ENCODE peak calls at places on chromosomes 11 and 22, in four cellular contexts. B is fibroblast of lung, I is MM.1S, D is GM12878. L is an unnamed sample.

GRCh38 chr11:119026970-119027369 is 3.7 kb downstream of the SLC37A4 start:
- DNase-seq in B (no peak), I (no peak), D (no peak), L (no peak)

GRCh38 chr11:119700536-119701346 is 28.3 kb downstream of the NECTIN1 start:
- DNase-seq in I (no peak), B (no peak), D (no peak), L (no peak)

GRCh38 chr11:83836883-83837654 is 550.9 kb upstream of the CCDC90B start:
- DNase-seq in I (peak; percentile 44), D (peak; percentile 5), B (peak; percentile 37), L (peak; percentile 85)

GRCh38 chr11:122671270-122671906 is 15.9 kb downstream of the UBASH3B start:
- DNase-seq in B (no peak), D (no peak), I (no peak), L (no peak)

GRCh38 chr11:82326853-82327252 is 406.8 kb downstream of the FAM181B start:
- DNase-seq in B (no peak), D (no peak), I (no peak), L (no peak)

GRCh38 chr11:57762235-57762866 is 749 bp downstream of the CTNND1 start:
- DNase-seq in B (no peak), D (no peak), I (no peak), L (no peak)

GRCh38 chr22:47736166-47737034 is 974.0 kb downstream of the TBC1D22A start:
- DNase-seq in B (no peak), D (no peak), I (no peak), L (no peak)

GRCh38 chr11:85682330-85683305 is 3.4 kb downstream of the CCDC89 start:
- DNase-seq in D (no peak), I (no peak), B (peak; percentile 51), L (no peak)

GRCh38 chr22:49099089-49099488 is 728.6 kb downstream of the BRD1 start:
- DNase-seq in B (no peak), I (no peak), D (no peak), L (no peak)

GRCh38 chr11:2564588-2565440 is 120.0 kb downstream of the KCNQ1 start:
- DNase-seq in B (no peak), I (no peak), D (no peak), L (peak; percentile 17)

GRCh38 chr11:85756401-85757200 is 54.3 kb downstream of the SYTL2 start:
- DNase-seq in I (no peak), B (no peak), D (no peak), L (no peak)

GRCh38 chr11:11022126-11022730 is 164.4 kb upstream of the ZBED5 start:
- DNase-seq in D (no peak), B (no peak), I (peak; percentile 18), L (no peak)

GRCh38 chr11:41175304-41175972 is 284.0 kb downstream of the LRRC4C start:
- DNase-seq in I (no peak), D (no peak), B (no peak), L (peak; percentile 44)

GRCh38 chr11:103530257-103530656 is 421.0 kb downstream of the DYNC2H1 start:
- DNase-seq in D (no peak), B (peak; percentile 54), I (no peak), L (no peak)

GRCh38 chr11:119316729-119317591 is at the start of gene MCAM:
- DNase-seq in D (no peak), B (peak; percentile 53), I (no peak), L (peak; percentile 88)

GRCh38 chr11:56799691-56800090 is 51.2 kb upstream of the OR9G4 start:
- DNase-seq in I (no peak), B (no peak), D (no peak), L (no peak)

GRCh38 chr11:61754534-61755482 is 2.4 kb downstream of the MYRF start:
- DNase-seq in D (no peak), B (peak; percentile 81), I (no peak), L (peak; percentile 76)

GRCh38 chr11:14537134-14537599 is 17.0 kb upstream of the PSMA1 start:
- DNase-seq in B (peak; percentile 7), D (no peak), I (peak; percentile 61), L (peak; percentile 62)

GRCh38 chr11:75142714-75143419 is 8.0 kb upstream of the SLCO2B1 start:
- DNase-seq in B (peak; percentile 95), D (peak; percentile 55), I (peak; percentile 87), L (peak; percentile 83)

GRCh38 chr22:30922151-30922611 is 46.4 kb downstream of the MORC2 start:
- DNase-seq in B (peak; percentile 25), I (no peak), D (peak; percentile 60), L (no peak)

GRCh38 chr22:22924369-22925145 is 36.9 kb downstream of the IGLL5 start:
- DNase-seq in I (no peak), D (no peak), B (no peak), L (no peak)

GRCh38 chr11:19648321-19648720 is 64.3 kb upstream of the NAV2 start:
- DNase-seq in D (no peak), B (no peak), I (no peak), L (no peak)

GRCh38 chr11:100585728-100586127 is 101.4 kb upstream of the ARHGAP42 start:
- DNase-seq in I (no peak), B (no peak), D (no peak), L (no peak)

GRCh38 chr11:30855383-30856006 is 269.3 kb upstream of the MPPED2 start:
- DNase-seq in B (peak; percentile 1), I (peak; percentile 11), D (no peak), L (no peak)

GRCh38 chr22:25083414-25084166 is 116.1 kb upstream of the CRYBB3 start:
- DNase-seq in D (no peak), B (no peak), I (no peak), L (no peak)

GRCh38 chr22:50221410-50222300 is 20.8 kb downstream of the SELENOO start:
- DNase-seq in D (no peak), B (no peak), I (no peak), L (peak; percentile 63)

GRCh38 chr11:122242731-122243130 is 126.7 kb upstream of the BLID start:
- DNase-seq in B (no peak), I (no peak), D (no peak), L (no peak)

GRCh38 chr11:69573751-69574382 is 67.1 kb upstream of the CCND1 start:
- DNase-seq in B (no peak), D (no peak), I (no peak), L (no peak)

GRCh38 chr11:48012051-48012391 is 31.7 kb downstream of the PTPRJ start:
- DNase-seq in B (no peak), D (no peak), I (no peak), L (no peak)

GRCh38 chr11:10454902-10455631 is at the start of gene AMPD3:
- DNase-seq in I (no peak), B (peak; percentile 90), D (peak; percentile 48), L (no peak)

GRCh38 chr11:72585762-72586590 is 88.2 kb downstream of the PDE2A start:
- DNase-seq in B (peak; percentile 35), I (peak; percentile 78), D (peak; percentile 12), L (peak; percentile 95)

GRCh38 chr22:38724926-38725571 is 19.3 kb downstream of the GTPBP1 start:
- DNase-seq in I (peak; percentile 56), B (no peak), D (no peak), L (peak; percentile 74)

GRCh38 chr11:8257003-8257664 is 6.5 kb downstream of the LMO1 start:
- DNase-seq in D (no peak), B (no peak), I (no peak), L (no peak)

GRCh38 chr22:44329179-44329796 is 16.5 kb upstream of the SHISAL1 start:
- DNase-seq in B (no peak), I (peak; percentile 94), D (peak; percentile 32), L (no peak)

GRCh38 chr11:12013771-12014170 is 5.3 kb upstream of the DKK3 start:
- DNase-seq in D (no peak), I (no peak), B (no peak), L (no peak)

GRCh38 chr11:59658036-59658435 is 10.8 kb downstream of the PATL1 start:
- DNase-seq in I (no peak), B (no peak), D (no peak), L (no peak)

GRCh38 chr11:61773356-61773755 is 19.0 kb downstream of the TMEM258 start:
- DNase-seq in B (no peak), D (no peak), I (no peak), L (no peak)

GRCh38 chr11:767238-767637 is 10.0 kb downstream of the GATD1 start:
- DNase-seq in B (no peak), I (peak; percentile 5), D (no peak), L (no peak)

GRCh38 chr11:123313261-123313660 is 116.8 kb upstream of the GRAMD1B start:
- DNase-seq in D (no peak), I (no peak), B (no peak), L (no peak)

GRCh38 chr11:113840932-113841664 is 34.3 kb downstream of the USP28 start:
- DNase-seq in D (no peak), I (peak; percentile 59), B (no peak), L (no peak)

GRCh38 chr11:113838005-113838404 is 37.4 kb downstream of the USP28 start:
- DNase-seq in B (no peak), D (no peak), I (no peak), L (no peak)

GRCh38 chr11:113835306-113835705 is 40.1 kb downstream of the USP28 start:
- DNase-seq in B (no peak), I (no peak), D (no peak), L (no peak)

GRCh38 chr11:113841691-113842090 is 33.7 kb downstream of the USP28 start:
- DNase-seq in B (no peak), I (no peak), D (no peak), L (no peak)

GRCh38 chr11:113839842-113840241 is 35.5 kb downstream of the USP28 start:
- DNase-seq in B (no peak), D (peak; percentile 47), I (no peak), L (no peak)
- H3K9ac ChIP-seq in B (no peak overlapping the region), D (no peak overlapping the region), I (no peak overlapping the region), L (no peak overlapping the region)

GRCh38 chr11:95993438-95994339 is 69.8 kb upstream of the MTMR2 start:
- DNase-seq in B (no peak), I (no peak), D (no peak), L (no peak)
- TF ChIP-seq CTCF in B (no peak), I (no peak), D (no peak), L (no peak)

DNA sequence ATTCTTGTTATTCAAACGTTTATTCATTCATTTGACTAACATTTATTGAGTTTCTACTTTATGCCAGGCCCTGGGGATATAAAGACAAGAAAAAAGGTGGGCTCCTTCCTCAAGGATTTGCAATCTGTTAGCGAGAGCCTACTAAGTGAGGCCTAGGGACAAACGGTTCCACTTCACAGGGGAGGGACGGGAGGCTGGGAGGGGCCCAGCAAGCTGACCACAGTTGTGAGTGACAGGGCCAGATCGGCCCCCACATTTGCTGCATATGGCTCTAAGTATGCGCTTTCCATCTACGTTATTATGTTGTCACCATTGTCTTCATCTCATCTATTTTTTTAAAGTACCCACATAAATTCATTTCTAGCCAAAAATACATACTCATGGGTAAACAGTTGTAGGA is 271.1 kb downstream of the BUD13 start:
- DNase-seq in I (no peak), B (no peak), D (no peak), L (peak; percentile 17)
- H3K4me3 ChIP-seq in I (no peak overlapping the region), B (no peak overlapping the region), D (no peak overlapping the region), L (no peak overlapping the region)

DNA sequence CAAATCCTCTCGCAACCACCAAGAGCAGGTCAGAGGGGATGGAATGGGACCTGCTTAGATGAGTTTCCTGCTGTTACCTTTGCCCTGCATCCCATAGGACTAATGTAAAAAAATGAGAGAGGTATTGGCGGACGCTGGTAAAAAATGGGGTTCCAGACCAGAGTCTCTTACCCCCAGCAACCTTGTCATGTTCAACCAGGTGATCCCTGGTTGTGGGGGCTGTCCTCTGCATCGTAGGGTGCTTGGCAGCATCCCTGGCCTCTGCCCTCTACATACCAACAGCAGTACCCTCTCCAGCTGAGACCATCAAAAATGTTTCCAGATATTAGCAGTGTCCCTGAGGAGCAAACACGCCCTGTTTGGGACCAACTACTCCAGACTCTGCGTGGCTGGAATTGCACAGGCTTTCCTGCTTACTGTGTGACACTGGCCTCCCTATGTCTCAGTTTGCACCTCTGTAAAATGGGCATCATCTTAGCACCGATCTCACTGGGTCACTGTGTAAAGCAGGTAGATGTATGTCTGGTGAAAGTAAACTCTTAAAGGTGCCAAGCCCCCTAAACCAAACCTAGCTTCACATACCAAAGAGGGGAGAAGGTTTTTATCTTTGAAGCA is 1.5 kb downstream of the APOL6 start:
- DNase-seq in I (no peak), B (no peak), D (no peak), L (no peak)
- H3K9ac ChIP-seq in I (peak overlapping the region; percentile 93), B (no peak overlapping the region), D (peak overlapping the region; percentile 96), L (no peak overlapping the region)

L was measured in endodermal cell.